ENCODE peak calls at places on chromosomes 12 and 14, in four cellular contexts. L is GM12878, S is K562, G is HepG2. N is an unnamed sample.

GRCh38 chr12:116642683-116643082 is 83.5 kb downstream of the MAP1LC3B2 start:
- DNase-seq in L (no peak), S (peak), G (no peak), N (no peak)

GRCh38 chr14:69567563-69567962 is 7.1 kb downstream of the CCDC177 start:
- DNase-seq in G (no peak), S (no peak), L (no peak), N (no peak)

GRCh38 chr14:58533417-58533816 is 104.3 kb upstream of the DACT1 start:
- DNase-seq in S (no peak), L (no peak), G (no peak), N (no peak)

GRCh38 chr12:131137009-131137835 is 183.5 kb downstream of the ADGRD1 start:
- DNase-seq in G (no peak), S (no peak), L (no peak), N (no peak)

GRCh38 chr12:131042848-131043245 is 89.1 kb downstream of the ADGRD1 start:
- DNase-seq in L (no peak), S (no peak), G (no peak), N (no peak)

GRCh38 chr14:44529026-44529425 is 21.9 kb upstream of the FSCB start:
- DNase-seq in L (no peak), S (no peak), G (no peak), N (no peak)

GRCh38 chr12:92208613-92209121 is 63.0 kb upstream of the BTG1 start:
- DNase-seq in S (no peak), L (peak), G (no peak), N (no peak)

GRCh38 chr12:91986084-91986483 is 159.6 kb downstream of the BTG1 start:
- DNase-seq in G (peak), L (no peak), S (no peak), N (no peak)

GRCh38 chr12:132734206-132734605 is 23.6 kb downstream of the PGAM5 start:
- DNase-seq in S (no peak), G (no peak), L (no peak), N (no peak)

GRCh38 chr14:54627325-54627717 is 60.4 kb downstream of the SAMD4A start:
- DNase-seq in G (no peak), L (no peak), S (no peak), N (no peak)

GRCh38 chr14:91067186-91067585 is 6.7 kb upstream of the RPS6KA5 start:
- DNase-seq in L (no peak), G (no peak), S (no peak), N (no peak)

GRCh38 chr12:991350-992278 is 591 bp downstream of the ERC1 start:
- DNase-seq in S (peak), L (no peak), G (no peak), N (peak)

GRCh38 chr14:79586401-79586800 is 624.9 kb downstream of the DIO2 start:
- DNase-seq in G (no peak), S (no peak), L (no peak), N (no peak)

GRCh38 chr14:45364565-45364964 is 111.6 kb upstream of the MIS18BP1 start:
- DNase-seq in G (no peak), S (no peak), L (no peak), N (no peak)

GRCh38 chr12:120234643-120235368 is 30.7 kb downstream of the PXN start:
- DNase-seq in L (no peak), G (peak), S (peak), N (peak)

DNA sequence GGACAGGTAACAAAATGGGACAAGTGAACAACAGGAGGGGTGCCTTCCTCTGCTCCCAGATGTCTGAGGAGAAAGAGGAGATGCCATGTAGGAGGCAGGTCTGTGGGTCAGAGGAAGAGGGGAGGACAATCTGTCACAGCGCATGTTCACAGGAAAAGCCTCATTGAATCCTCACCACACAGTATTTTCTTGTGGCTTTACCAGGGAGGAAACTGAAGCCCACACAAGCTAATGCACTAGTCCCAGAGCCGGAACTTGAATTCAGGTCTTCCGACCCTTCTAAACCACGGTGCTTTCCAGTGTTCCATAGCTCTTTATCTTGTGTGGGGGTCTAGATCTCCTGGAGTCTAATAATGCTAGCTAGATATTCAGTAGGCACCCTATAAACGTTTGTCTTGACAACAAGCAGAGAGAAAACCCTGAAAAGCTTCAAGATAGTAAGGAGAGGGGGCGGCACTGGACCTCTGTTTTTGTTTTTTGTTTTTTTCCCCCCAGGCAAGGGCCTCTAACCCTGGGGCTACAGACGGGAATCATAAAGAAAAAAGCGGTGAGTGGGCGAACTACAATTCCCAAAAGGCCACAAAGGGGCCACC is 374 bp upstream of the SHMT2 start:
- DNase-seq in S (no peak), G (no peak), L (no peak), N (no peak)
- TF ChIP-seq BHLHE40 in S (no peak), G (no peak), L (no peak), N (no peak)

DNA sequence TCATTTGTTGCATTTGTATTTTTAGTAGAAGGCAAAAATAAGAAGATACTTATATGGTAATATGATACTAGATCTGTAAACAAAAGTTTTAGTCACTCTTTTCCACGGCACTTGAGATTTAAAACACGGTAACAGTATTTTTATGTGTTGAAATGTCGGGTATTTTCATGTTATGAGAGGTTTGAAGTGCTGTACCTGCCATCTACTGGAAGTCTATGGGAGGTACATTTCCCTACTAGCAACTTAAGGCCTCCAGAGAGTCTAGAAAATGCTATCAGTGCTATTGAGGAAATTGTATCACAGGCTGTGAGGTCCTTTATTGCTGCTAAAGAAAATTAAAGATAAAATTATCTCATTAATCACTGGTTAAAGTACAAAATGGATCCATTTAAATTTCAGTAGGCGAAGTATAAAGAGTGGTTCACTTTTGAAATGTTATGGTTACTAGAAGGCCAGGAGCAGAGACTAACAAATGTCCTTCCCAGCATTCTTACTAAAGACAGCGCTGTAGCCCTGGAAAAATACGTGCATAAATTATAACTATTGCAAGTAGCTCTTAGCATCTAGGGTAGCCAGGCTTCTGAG is 77.6 kb upstream of the PRKD1 start:
- DNase-seq in L (no peak), G (peak), S (peak), N (peak)
- TF ChIP-seq SP1 in L (no peak), G (no peak), S (no peak), N (no peak)

DNA sequence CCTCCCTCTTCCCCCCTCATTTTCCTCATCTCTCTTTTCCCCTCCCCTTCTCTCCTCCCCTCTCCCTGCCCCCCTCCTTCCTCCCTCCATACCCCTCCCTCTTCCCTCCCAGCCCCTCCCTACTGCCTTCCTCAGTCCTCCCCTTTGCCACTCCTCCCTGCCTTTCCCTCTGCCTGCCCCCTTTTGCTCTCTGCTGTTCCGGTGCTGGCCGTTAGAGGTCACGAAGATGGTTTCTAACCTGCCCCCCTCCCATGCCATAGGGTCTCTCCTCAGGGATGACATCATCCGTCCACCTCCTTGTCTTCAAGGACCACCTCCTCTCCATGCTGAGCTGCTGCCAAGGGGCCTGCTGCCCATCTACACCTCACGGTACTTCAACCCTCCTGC is 2.5 kb downstream of the MEG3 start:
- DNase-seq in S (no peak), L (no peak), G (no peak), N (no peak)
- TF ChIP-seq BHLHE40 in S (no peak), L (no peak), G (no peak), N (no peak)

GRCh38 chr14:34355584-34356266 is 106.3 kb downstream of the SPTSSA start:
- DNase-seq in G (peak), S (no peak), L (no peak), N (no peak)
- TF ChIP-seq SP1 in G (no peak), S (no peak), L (no peak), N (no peak)

GRCh38 chr14:75991753-75992152 is 6.2 kb downstream of the IFT43 start:
- DNase-seq in G (no peak), L (no peak), S (no peak), N (no peak)

GRCh38 chr14:75999511-76000190 is 14.1 kb downstream of the IFT43 start:
- DNase-seq in L (no peak), G (no peak), S (no peak), N (no peak)

GRCh38 chr14:75993567-75994041 is 8.0 kb downstream of the IFT43 start:
- DNase-seq in G (no peak), S (no peak), L (peak), N (no peak)

GRCh38 chr14:75996488-75996887 is 10.9 kb downstream of the IFT43 start:
- DNase-seq in G (no peak), L (no peak), S (no peak), N (no peak)

GRCh38 chr14:75995372-75996041 is 9.9 kb downstream of the IFT43 start:
- DNase-seq in G (no peak), S (no peak), L (no peak), N (no peak)
- TF ChIP-seq BHLHE40 in G (no peak), S (no peak), L (no peak), N (no peak)

DNA sequence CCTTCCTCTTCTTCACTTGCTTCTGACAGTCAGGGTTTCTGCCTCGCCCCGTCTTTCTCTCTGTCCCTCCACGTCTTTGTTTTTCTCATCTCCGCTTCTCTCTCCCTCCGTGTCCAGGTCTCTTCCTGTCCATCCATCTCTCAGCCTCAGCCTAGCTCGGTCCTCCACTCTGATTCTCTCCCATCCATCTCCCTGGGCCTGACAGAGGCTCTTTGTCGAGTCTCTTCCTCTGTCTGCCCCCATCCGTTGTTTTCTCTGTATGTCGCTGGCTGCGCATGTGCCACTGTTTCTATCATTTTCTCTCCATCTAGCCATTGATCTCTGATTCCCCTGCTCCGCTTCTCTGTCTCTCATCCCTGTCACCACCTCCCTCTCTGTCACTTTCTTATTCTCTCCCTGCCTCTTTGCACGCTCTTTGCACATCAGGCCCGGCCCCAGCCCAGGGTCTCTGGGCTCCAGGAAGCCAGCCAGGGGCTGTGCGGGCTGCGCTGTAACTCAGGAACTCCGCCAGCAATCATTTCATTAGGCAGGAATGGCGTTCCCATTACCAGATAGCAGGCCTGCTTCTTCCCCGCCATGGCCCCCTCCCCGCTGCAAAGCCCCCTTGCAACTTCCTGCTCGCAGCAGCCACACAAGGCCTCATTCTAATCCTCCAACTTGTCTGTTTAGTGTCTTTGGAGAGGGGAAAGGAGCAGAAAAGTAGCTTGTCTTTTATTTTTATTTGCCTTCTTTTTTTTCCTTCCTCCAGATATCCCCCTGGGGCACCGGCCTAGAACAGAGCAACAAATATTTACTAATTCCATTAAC is 329.1 kb upstream of the TBX3 start:
- DNase-seq in G (no peak), L (no peak), S (no peak), N (no peak)
- TF ChIP-seq SP1 in G (no peak), L (no peak), S (no peak), N (no peak)

GRCh38 chr12:14776236-14776959 is 26.9 kb downstream of the WBP11 start:
- DNase-seq in L (no peak), S (no peak), G (no peak), N (no peak)
- TF ChIP-seq BHLHE40 in L (no peak), S (no peak), G (no peak), N (no peak)

GRCh38 chr14:78197088-78197487 is 26.9 kb downstream of the NRXN3 start:
- DNase-seq in S (no peak), L (no peak), G (no peak), N (no peak)

GRCh38 chr14:78202178-78202577 is 32.0 kb downstream of the NRXN3 start:
- DNase-seq in L (no peak), G (no peak), S (no peak), N (no peak)

GRCh38 chr14:78207414-78207813 is 37.2 kb downstream of the NRXN3 start:
- DNase-seq in G (no peak), L (no peak), S (no peak), N (no peak)

GRCh38 chr14:78202976-78203375 is 32.8 kb downstream of the NRXN3 start:
- DNase-seq in L (no peak), S (no peak), G (no peak), N (no peak)
- TF ChIP-seq SP1 in L (no peak), S (no peak), G (no peak), N (no peak)

GRCh38 chr12:75455839-75456238 is 24.7 kb upstream of the GLIPR1 start:
- DNase-seq in G (no peak), S (no peak), L (no peak), N (peak)
- TF ChIP-seq BHLHE40 in G (no peak), S (no peak), L (no peak), N (no peak)